ENCODE peak calls at places on chromosomes 4 and X, in five cellular contexts. Y is fibroblast of lung, F is GM23248, D is HCT116, N is neural progenitor cell. C is an unnamed sample.
A peak's percentile ranks its signal among the peaks of the same experiment; 100 is the strongest.

GRCh38 chr4:175807596-175807995 is 4.5 kb downstream of the GPM6A start:
- DNase-seq in Y (no peak), F (no peak), D (no peak), N (no peak), C (no peak)

GRCh38 chr4:162056947-162057346 is 106.9 kb downstream of the FSTL5 start:
- DNase-seq in Y (no peak), F (no peak), D (no peak), N (peak; percentile 20), C (no peak)

GRCh38 chr4:51885371-51885770 is 42.4 kb downstream of the DCUN1D4 start:
- DNase-seq in Y (peak; percentile 32), F (peak; percentile 57), D (peak; percentile 13), N (peak; percentile 46), C (no peak)

GRCh38 chr4:38804654-38805295 is at the start of gene TLR1:
- DNase-seq in Y (peak; percentile 69), F (peak; percentile 56), D (peak; percentile 18), N (peak; percentile 4), C (peak; percentile 42)

GRCh38 chrX:26747877-26748276 is 531.9 kb downstream of the MAGEB5 start:
- DNase-seq in Y (no peak), F (no peak), D (no peak), N (no peak), C (no peak)

GRCh38 chr4:39037491-39037825 is 5.2 kb upstream of the TMEM156 start:
- DNase-seq in Y (no peak), F (peak; percentile 47), D (no peak), N (peak; percentile 50), C (no peak)

GRCh38 chr4:101211146-101211553 is 136.2 kb downstream of the PPP3CA start:
- DNase-seq in Y (peak; percentile 43), F (peak; percentile 12), D (no peak), N (no peak), C (no peak)

GRCh38 chr4:48262926-48263325 is 6.7 kb downstream of the TEC start:
- DNase-seq in Y (peak; percentile 66), F (no peak), D (no peak), N (no peak), C (no peak)

GRCh38 chr4:109435635-109436034 is 2.0 kb downstream of the SEC24B start:
- DNase-seq in Y (peak; percentile 5), F (peak; percentile 24), D (no peak), N (no peak), C (no peak)
- H3K9ac ChIP-seq in Y (no peak overlapping the region), F (peak overlapping the region; percentile 90), D (peak overlapping the region; percentile 74), N (peak overlapping the region; percentile 38), C (peak overlapping the region; percentile 87)

GRCh38 chrX:20212486-20213089 is 54.1 kb downstream of the RPS6KA3 start:
- DNase-seq in Y (no peak), F (no peak), D (no peak), N (no peak), C (no peak)
- TF ChIP-seq EZH2 in Y (no peak), F (no peak), D (no peak), N (no peak), C (no peak)

GRCh38 chrX:107676559-107677378 is 48.5 kb downstream of the PRPS1 start:
- DNase-seq in Y (peak; percentile 97), F (peak; percentile 90), D (peak; percentile 78), N (no peak), C (no peak)
- H3K9ac ChIP-seq in Y (peak overlapping the region; percentile 55), F (peak overlapping the region; percentile 90), D (peak overlapping the region; percentile 82), N (no peak overlapping the region), C (peak overlapping the region; percentile 65)

DNA sequence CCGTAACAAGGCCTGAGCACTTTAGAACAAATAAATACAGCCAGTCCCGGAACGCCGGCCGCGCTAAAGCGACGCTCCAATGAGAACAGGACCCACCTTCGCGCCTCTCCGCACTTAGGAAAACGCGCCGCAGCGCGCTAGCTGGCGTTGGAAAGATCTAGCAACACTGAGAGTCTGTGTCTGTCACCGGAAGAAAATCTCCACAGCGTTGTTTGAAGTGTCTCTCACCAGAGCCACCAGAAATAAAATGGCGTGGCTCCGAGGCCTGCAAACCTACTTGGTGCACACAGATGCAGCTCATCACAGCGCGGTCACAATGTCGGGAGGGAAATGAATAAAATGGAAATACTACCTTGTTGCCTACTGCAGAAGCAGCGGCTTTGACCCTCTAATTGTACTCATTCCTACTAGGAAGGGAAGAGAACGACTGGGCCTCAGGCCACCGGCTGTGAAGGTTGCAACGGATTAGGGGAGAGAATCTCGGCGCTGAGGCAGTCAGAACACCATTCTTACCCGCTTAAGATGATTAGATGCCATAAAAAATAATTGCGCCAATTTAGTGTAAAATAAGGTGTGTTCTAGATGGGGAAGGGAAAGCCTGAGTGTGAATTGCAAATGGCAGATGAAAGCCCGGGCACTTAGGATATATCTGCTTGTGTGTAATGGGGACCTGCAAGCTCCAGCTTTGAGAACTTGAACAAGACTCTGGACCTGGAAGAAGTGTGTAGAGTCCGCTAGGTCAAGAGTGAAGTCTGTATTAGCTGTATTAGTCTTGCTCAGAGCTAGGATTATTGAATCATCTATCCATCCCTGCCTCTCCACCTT is 4.5 kb downstream of the NEUROG2 start:
- DNase-seq in Y (no peak), F (no peak), D (no peak), N (peak; percentile 68), C (no peak)
- TF ChIP-seq EZH2 in Y (no peak), F (no peak), D (no peak), N (peak; percentile 83), C (no peak)

DNA sequence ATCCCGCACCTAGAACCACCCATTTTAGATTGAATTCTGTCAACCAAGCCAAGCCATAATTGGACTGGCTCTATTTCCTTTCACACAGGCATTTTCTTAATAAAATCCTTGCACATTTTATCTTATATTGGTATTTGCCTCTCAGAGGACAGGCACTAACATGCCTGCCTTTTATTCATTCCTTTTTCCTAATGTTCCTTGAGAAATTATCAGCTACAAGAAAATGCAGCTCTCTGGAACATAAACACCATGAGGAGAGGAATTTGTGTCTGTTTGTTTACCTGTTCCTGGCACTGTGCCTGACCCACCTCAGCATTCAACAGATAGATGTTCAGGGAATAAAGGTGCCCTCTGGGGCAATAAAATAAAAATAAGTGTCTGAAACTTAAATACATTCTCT is 116.2 kb downstream of the PDHA2 start:
- DNase-seq in Y (no peak), F (no peak), D (no peak), N (no peak), C (no peak)
- H3K9ac ChIP-seq in Y (no peak overlapping the region), F (no peak overlapping the region), D (no peak overlapping the region), N (no peak overlapping the region), C (no peak overlapping the region)

DNA sequence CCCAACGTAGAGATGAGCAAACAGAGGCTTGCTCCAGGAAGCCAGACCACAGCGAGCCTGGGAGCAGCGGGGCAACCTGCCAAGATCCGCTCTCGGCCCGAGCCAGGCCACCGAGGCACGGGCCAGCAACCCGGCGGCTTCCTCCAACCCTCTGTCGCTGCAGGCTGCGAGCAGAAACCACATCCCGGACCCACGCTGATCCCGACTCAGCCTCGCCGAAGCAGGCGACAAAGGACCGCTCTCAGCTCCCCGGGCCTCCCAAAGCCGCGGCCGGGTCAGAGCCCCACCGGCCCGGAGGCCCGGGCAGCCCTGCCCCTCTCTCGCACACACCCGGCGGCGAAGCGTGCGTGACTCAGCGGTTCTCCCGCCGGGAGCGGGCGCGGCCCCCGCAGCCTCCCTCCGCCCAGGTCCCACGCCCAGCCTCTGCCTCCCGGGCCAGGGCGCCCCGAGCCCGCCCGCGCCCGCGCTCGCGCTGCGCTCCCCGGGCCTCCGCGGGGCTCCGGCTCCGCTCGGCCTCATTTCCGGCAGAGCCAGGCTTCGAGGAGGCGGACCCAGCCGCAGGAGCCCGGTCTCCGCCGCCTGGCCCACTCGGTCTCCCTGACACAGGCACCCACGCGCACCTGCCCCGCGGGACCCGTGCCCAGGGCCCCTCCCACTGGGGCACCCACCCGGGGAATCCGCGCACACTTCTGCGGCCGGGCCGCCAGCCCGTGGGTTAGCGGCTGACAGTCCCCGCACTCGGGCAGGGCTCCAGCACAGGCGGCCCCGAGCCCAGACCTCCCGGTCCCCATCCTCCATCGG is 1.7 kb downstream of the PPP2R2C start:
- DNase-seq in Y (peak; percentile 26), F (peak; percentile 63), D (no peak), N (peak; percentile 66), C (no peak)
- TF ChIP-seq EZH2 in Y (no peak), F (no peak), D (no peak), N (peak; percentile 75), C (no peak)

C was measured in SK-N-MC.